ENCODE peak calls at places on chromosomes 7 and 10, in four cellular contexts. L is pancreas, S is neural progenitor cell, E is thyroid gland. J is an unnamed sample.

GRCh38 chr10:92291610-92291859 is 568 bp downstream of the MARCHF5 start:
- DNase-seq in L (no peak), S (no peak), E (peak; percentile 14), J (no peak)

GRCh38 chr7:100430450-100431285 is 1.0 kb downstream of the MEPCE start:
- DNase-seq in L (peak; percentile 39), S (peak; percentile 18), E (peak; percentile 49), J (no peak)

GRCh38 chr7:151140826-151141225 is 26.7 kb downstream of the GBX1 start:
- DNase-seq in L (no peak), S (no peak), E (no peak), J (no peak)

GRCh38 chr10:12690525-12691139 is 310.9 kb downstream of the CCDC3 start:
- DNase-seq in L (no peak), S (no peak), E (peak; percentile 38), J (no peak)

GRCh38 chr7:119175916-119176627 is 951.6 kb downstream of the ANKRD7 start:
- DNase-seq in L (peak; percentile 15), S (peak; percentile 94), E (peak; percentile 33), J (no peak)

GRCh38 chr7:48742046-48742445 is 182.3 kb upstream of the CDC14C start:
- DNase-seq in L (no peak), S (no peak), E (no peak), J (no peak)

GRCh38 chr10:43176271-43176670 is 38.0 kb downstream of the CSGALNACT2 start:
- DNase-seq in L (no peak), S (no peak), E (no peak), J (no peak)

GRCh38 chr7:116227678-116228239 is 17.4 kb downstream of the TES start:
- DNase-seq in L (no peak), S (no peak), E (no peak), J (peak; percentile 75)

GRCh38 chr7:20402297-20403230 is 71.9 kb downstream of the ITGB8 start:
- DNase-seq in L (no peak), S (no peak), E (no peak), J (no peak)

GRCh38 chr7:156675721-156676120 is 35.1 kb downstream of the RNF32 start:
- DNase-seq in L (no peak), S (no peak), E (no peak), J (no peak)

GRCh38 chr7:94571816-94572215 is 62.2 kb downstream of the CASD1 start:
- DNase-seq in L (no peak), S (no peak), E (no peak), J (no peak)

GRCh38 chr7:43530553-43531410 is 52.1 kb upstream of the STK17A start:
- DNase-seq in L (no peak), S (no peak), E (no peak), J (no peak)

GRCh38 chr7:128263420-128263819 is 22.3 kb downstream of the LEP start:
- DNase-seq in L (no peak), S (no peak), E (no peak), J (no peak)

GRCh38 chr10:113158183-113158582 is 208.1 kb downstream of the TCF7L2 start:
- DNase-seq in L (no peak), S (no peak), E (peak; percentile 71), J (no peak)

GRCh38 chr7:25752967-25753791 is 398.8 kb upstream of the NFE2L3 start:
- DNase-seq in L (no peak), S (peak; percentile 87), E (peak; percentile 17), J (no peak)

GRCh38 chr10:21441625-21442024 is 83.9 kb downstream of the SKIDA1 start:
- DNase-seq in L (no peak), S (no peak), E (no peak), J (no peak)

GRCh38 chr10:133393401-133394063 is 425 bp upstream of the MTG1 start:
- DNase-seq in L (no peak), S (no peak), E (peak; percentile 58), J (no peak)

GRCh38 chr7:39238209-39238869 is 260.6 kb downstream of the POU6F2 start:
- DNase-seq in L (no peak), S (no peak), E (no peak), J (no peak)

GRCh38 chr10:132439424-132440163 is 42.6 kb downstream of the PWWP2B start:
- DNase-seq in L (no peak), S (no peak), E (no peak), J (no peak)

GRCh38 chr7:124701955-124702354 is 63.6 kb downstream of the GPR37 start:
- DNase-seq in L (no peak), S (no peak), E (no peak), J (peak; percentile 11)

GRCh38 chr7:31747553-31747952 is 60.5 kb downstream of the PPP1R17 start:
- DNase-seq in L (no peak), S (no peak), E (no peak), J (no peak)

GRCh38 chr10:86017841-86018734 is 348.5 kb downstream of the GRID1 start:
- DNase-seq in L (peak; percentile 90), S (no peak), E (no peak), J (no peak)

GRCh38 chr7:113086431-113086888 is at the start of gene GPR85:
- DNase-seq in L (peak; percentile 18), S (peak; percentile 95), E (peak; percentile 48), J (peak; percentile 91)

DNA sequence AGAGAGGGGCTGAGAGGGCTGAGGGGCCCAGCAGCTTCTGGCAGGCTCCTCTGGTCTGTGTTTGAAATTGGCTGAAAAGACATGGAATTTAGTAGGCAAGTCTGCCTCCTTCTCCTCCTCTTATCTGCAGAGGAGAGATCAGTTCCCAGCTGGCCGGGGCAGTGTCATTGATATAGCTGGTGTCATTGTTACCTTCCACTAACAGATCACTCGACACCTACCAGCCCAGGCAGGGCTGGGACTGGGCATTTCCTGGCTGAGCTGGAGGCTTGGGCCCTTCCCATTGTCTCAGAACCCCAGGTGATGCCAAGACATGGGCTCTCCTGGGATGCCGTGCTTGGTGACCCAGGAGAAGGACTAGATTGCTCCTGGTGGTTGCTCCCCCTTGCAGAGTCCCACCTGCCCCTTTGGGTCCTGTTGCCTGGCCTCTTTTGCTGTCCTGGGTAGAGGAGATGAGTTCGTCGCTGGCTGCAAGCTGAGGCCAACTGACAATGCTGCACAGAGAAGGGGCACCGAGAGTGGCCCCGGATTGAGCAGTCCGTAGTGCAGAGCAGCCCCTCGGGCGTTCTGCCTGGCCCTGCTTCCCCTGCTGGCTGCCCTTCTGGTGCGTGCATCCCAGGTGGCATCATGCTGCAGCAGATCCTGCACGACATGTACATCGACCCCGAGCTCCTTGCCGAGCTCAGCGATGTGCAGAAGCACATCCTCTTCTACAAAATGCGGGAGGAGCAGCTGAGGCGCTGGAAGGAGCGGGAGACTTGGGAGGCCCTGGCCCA is at the start of gene SH2D4B:
- DNase-seq in L (no peak), S (peak; percentile 27), E (no peak), J (no peak)
- H3K4me3 ChIP-seq in L (no peak within 1 kb of the TSS), S (no peak within 1 kb of the TSS), E (no peak within 1 kb of the TSS), J (no peak within 1 kb of the TSS)

GRCh38 chr10:29535778-29536459 is 98.9 kb downstream of the SVIL start:
- DNase-seq in L (no peak), S (no peak), E (peak; percentile 22), J (no peak)
- H3K4me3 ChIP-seq in L (no peak overlapping the region), S (no peak overlapping the region), E (no peak overlapping the region), J (peak overlapping the region; percentile 13)

DNA sequence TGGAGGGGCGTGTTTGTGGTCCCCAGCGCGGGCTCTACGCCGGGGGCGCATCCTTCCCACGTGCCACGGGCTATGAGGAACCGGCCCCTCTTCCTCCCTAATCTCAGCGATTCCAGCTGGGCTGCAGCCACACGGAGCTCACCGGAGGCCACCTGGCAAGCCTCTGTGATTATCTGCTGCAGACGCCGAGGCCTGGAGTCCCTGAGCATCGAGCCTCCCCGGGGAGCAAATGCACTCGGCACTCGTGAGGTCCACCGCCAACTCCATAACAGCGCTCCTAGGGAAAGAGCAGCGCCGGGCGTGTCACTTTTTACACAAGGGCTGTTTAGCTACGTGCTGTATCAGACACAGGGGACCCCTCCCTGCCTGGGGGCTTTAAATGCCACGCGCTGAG is 101.1 kb downstream of the DYNC2I1 start:
- DNase-seq in L (no peak), S (no peak), E (no peak), J (no peak)
- H3K4me3 ChIP-seq in L (peak overlapping the region; percentile 35), S (no peak overlapping the region), E (no peak overlapping the region), J (no peak overlapping the region)

DNA sequence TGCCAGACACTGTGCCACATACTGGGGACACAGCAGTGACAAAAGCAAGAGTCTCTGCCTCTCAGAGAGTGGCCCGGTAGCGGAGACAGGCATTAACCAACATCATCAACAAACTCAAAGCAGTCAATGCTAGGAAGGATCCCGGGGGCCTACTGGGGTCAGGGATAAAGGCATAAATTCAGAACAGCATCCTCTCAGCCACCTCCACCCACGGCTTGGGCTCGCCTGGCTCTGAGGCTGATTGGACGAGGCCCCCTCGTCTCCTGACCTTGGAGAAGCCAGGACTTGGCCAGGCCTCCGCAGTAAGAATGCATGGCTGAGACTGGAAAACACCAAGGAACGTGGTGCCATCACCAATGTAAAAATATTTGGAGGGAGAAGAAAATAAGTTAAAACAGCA is 102.1 kb downstream of the ARHGAP22 start:
- DNase-seq in L (no peak), S (no peak), E (no peak), J (no peak)
- H3K4me3 ChIP-seq in L (no peak overlapping the region), S (no peak overlapping the region), E (no peak overlapping the region), J (no peak overlapping the region)

GRCh38 chr7:90727412-90727811 is 131.3 kb downstream of the CDK14 start:
- DNase-seq in L (no peak), S (no peak), E (no peak), J (no peak)
- H3K4me3 ChIP-seq in L (no peak overlapping the region), S (no peak overlapping the region), E (no peak overlapping the region), J (no peak overlapping the region)

DNA sequence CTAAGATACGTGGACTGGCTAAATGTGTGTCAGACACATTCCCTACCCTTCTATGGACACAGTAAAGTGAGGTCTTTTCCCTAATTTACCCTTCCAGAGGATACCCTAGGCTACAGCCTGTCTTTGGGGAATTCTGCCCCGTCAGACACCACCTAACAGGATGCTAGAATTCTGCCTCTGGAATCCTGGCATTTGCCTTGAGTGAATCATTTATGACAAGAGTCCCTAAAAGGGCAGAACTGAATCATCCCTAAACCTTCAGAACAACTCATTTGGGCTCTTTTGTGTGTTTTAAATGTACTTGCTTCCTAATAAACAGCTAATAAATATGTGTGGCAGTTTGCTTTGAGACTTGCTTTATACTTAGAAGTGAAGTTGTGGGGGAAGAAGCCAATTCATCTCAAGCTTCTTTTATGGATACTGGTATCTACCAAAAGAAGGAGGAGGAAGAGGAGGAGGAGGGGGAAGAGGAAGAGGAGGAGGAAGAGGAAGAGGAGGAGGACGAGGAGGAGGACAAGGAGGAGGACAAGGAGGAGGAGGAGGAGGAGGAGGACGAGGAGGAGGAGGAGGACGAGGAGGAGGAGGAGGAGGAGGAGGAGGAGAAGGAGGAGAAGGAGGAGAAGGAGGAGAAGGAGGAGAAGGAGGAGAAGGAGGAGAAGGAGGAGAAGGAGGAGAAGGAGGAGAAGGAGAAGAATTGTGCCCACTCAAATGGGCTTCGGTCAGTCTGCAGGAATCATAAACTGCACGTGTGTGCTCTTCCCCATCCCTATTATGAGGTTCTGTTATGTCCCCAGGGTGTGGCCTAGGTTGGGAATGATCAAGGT is 27.1 kb downstream of the PARP12 start:
- DNase-seq in L (no peak), S (no peak), E (no peak), J (peak; percentile 85)
- H3K4me3 ChIP-seq in L (no peak overlapping the region), S (no peak overlapping the region), E (no peak overlapping the region), J (no peak overlapping the region)

GRCh38 chr10:99522511-99523250 is 10.1 kb upstream of the NKX2-3 start:
- DNase-seq in L (no peak), S (peak; percentile 80), E (no peak), J (no peak)

GRCh38 chr10:99524050-99524666 is 8.6 kb upstream of the NKX2-3 start:
- DNase-seq in L (no peak), S (peak; percentile 16), E (no peak), J (no peak)

GRCh38 chr10:99522078-99522479 is 10.7 kb upstream of the NKX2-3 start:
- DNase-seq in L (no peak), S (peak; percentile 64), E (no peak), J (no peak)

GRCh38 chr10:99524736-99525380 is 7.9 kb upstream of the NKX2-3 start:
- DNase-seq in L (no peak), S (peak; percentile 9), E (no peak), J (no peak)

GRCh38 chr10:99523251-99523773 is 9.4 kb upstream of the NKX2-3 start:
- DNase-seq in L (no peak), S (peak; percentile 72), E (no peak), J (no peak)
- H3K4me3 ChIP-seq in L (no peak overlapping the region), S (no peak overlapping the region), E (no peak overlapping the region), J (no peak overlapping the region)